ENCODE peak calls at places on chromosomes 1 and 21, in ten cellular contexts. One of them, this sample, is unnamed.

GRCh38 chr1:26035959-26036755 is 9.8 kb downstream of the SLC30A2 start:
- DNase-seq in tibial artery: peak; percentile 85
- DNase-seq in GM20000: peak; percentile 91
- DNase-seq in activated B cell treated with CpG ODN at 0.5 μM for 24 hours: peak; percentile 84
- DNase-seq in fibroblast of mammary gland: peak; percentile 49
- DNase-seq in AG10803: peak; percentile 54
- DNase-seq in fibroblast of lung: peak; percentile 43
- DNase-seq in CD4-positive, alpha-beta T cell: peak; percentile 71
- DNase-seq in brain microvascular endothelial cell: peak; percentile 48
- DNase-seq in WTC11: peak; percentile 86
- DNase-seq in this sample: peak; percentile 18

GRCh38 chr1:232773752-232774151 is 31.5 kb upstream of the MAP10 start:
- DNase-seq in tibial artery: no peak
- DNase-seq in GM20000: no peak
- DNase-seq in activated B cell treated with CpG ODN at 0.5 μM for 24 hours: no peak
- DNase-seq in fibroblast of mammary gland: no peak
- DNase-seq in AG10803: no peak
- DNase-seq in fibroblast of lung: no peak
- DNase-seq in CD4-positive, alpha-beta T cell: no peak
- DNase-seq in brain microvascular endothelial cell: no peak
- DNase-seq in WTC11: no peak
- DNase-seq in this sample: no peak

GRCh38 chr1:66244429-66244828 is 289.5 kb upstream of the SGIP1 start:
- DNase-seq in tibial artery: no peak
- DNase-seq in GM20000: no peak
- DNase-seq in activated B cell treated with CpG ODN at 0.5 μM for 24 hours: no peak
- DNase-seq in fibroblast of mammary gland: peak; percentile 65
- DNase-seq in AG10803: peak; percentile 57
- DNase-seq in fibroblast of lung: peak; percentile 46
- DNase-seq in CD4-positive, alpha-beta T cell: no peak
- DNase-seq in brain microvascular endothelial cell: peak; percentile 17
- DNase-seq in WTC11: no peak
- DNase-seq in this sample: no peak

GRCh38 chr1:194705123-194705522 is 1518.7 kb upstream of the B3GALT2 start:
- DNase-seq in tibial artery: no peak
- DNase-seq in GM20000: peak; percentile 4
- DNase-seq in activated B cell treated with CpG ODN at 0.5 μM for 24 hours: no peak
- DNase-seq in fibroblast of mammary gland: no peak
- DNase-seq in AG10803: no peak
- DNase-seq in fibroblast of lung: peak; percentile 24
- DNase-seq in CD4-positive, alpha-beta T cell: no peak
- DNase-seq in brain microvascular endothelial cell: peak; percentile 22
- DNase-seq in WTC11: no peak
- DNase-seq in this sample: no peak

GRCh38 chr1:19811206-19811851 is 3.8 kb downstream of the RNF186 start:
- DNase-seq in tibial artery: no peak
- DNase-seq in GM20000: peak; percentile 82
- DNase-seq in activated B cell treated with CpG ODN at 0.5 μM for 24 hours: no peak
- DNase-seq in fibroblast of mammary gland: peak; percentile 65
- DNase-seq in AG10803: peak; percentile 53
- DNase-seq in fibroblast of lung: peak; percentile 15
- DNase-seq in CD4-positive, alpha-beta T cell: peak; percentile 16
- DNase-seq in brain microvascular endothelial cell: peak; percentile 11
- DNase-seq in WTC11: peak; percentile 72
- DNase-seq in this sample: no peak

GRCh38 chr1:212070720-212071302 is 35.3 kb downstream of the DTL start:
- DNase-seq in tibial artery: no peak
- DNase-seq in GM20000: peak; percentile 22
- DNase-seq in activated B cell treated with CpG ODN at 0.5 μM for 24 hours: no peak
- DNase-seq in fibroblast of mammary gland: peak; percentile 65
- DNase-seq in AG10803: peak; percentile 70
- DNase-seq in fibroblast of lung: peak; percentile 49
- DNase-seq in CD4-positive, alpha-beta T cell: no peak
- DNase-seq in brain microvascular endothelial cell: peak; percentile 35
- DNase-seq in WTC11: no peak
- DNase-seq in this sample: peak; percentile 36

GRCh38 chr1:208047476-208047934 is 136.6 kb upstream of the CD34 start:
- DNase-seq in tibial artery: peak; percentile 97
- DNase-seq in GM20000: no peak
- DNase-seq in activated B cell treated with CpG ODN at 0.5 μM for 24 hours: no peak
- DNase-seq in fibroblast of mammary gland: peak; percentile 36
- DNase-seq in AG10803: peak; percentile 61
- DNase-seq in fibroblast of lung: peak; percentile 55
- DNase-seq in CD4-positive, alpha-beta T cell: no peak
- DNase-seq in brain microvascular endothelial cell: peak; percentile 10
- DNase-seq in WTC11: no peak
- DNase-seq in this sample: no peak

GRCh38 chr1:212614398-212615091 is 6.0 kb downstream of the ATF3 start:
- DNase-seq in tibial artery: no peak
- DNase-seq in GM20000: peak; percentile 41
- DNase-seq in activated B cell treated with CpG ODN at 0.5 μM for 24 hours: no peak
- DNase-seq in fibroblast of mammary gland: no peak
- DNase-seq in AG10803: peak; percentile 11
- DNase-seq in fibroblast of lung: no peak
- DNase-seq in CD4-positive, alpha-beta T cell: no peak
- DNase-seq in brain microvascular endothelial cell: no peak
- DNase-seq in WTC11: no peak
- DNase-seq in this sample: no peak

GRCh38 chr1:101506541-101507164 is 269.8 kb downstream of the S1PR1 start:
- DNase-seq in tibial artery: no peak
- DNase-seq in GM20000: peak; percentile 46
- DNase-seq in activated B cell treated with CpG ODN at 0.5 μM for 24 hours: no peak
- DNase-seq in fibroblast of mammary gland: peak; percentile 51
- DNase-seq in AG10803: peak; percentile 37
- DNase-seq in fibroblast of lung: peak; percentile 13
- DNase-seq in CD4-positive, alpha-beta T cell: no peak
- DNase-seq in brain microvascular endothelial cell: peak; percentile 56
- DNase-seq in WTC11: peak; percentile 24
- DNase-seq in this sample: peak; percentile 2

GRCh38 chr21:37073417-37074194 is 552 bp downstream of the TTC3 start:
- DNase-seq in tibial artery: peak; percentile 83
- DNase-seq in GM20000: peak; percentile 49
- DNase-seq in activated B cell treated with CpG ODN at 0.5 μM for 24 hours: peak; percentile 79
- DNase-seq in fibroblast of mammary gland: peak; percentile 44
- DNase-seq in AG10803: peak; percentile 45
- DNase-seq in fibroblast of lung: peak; percentile 63
- DNase-seq in CD4-positive, alpha-beta T cell: peak; percentile 51
- DNase-seq in brain microvascular endothelial cell: peak; percentile 35
- DNase-seq in WTC11: no peak
- DNase-seq in this sample: no peak

GRCh38 chr1:230069813-230070212 is 2.8 kb downstream of the GALNT2 start:
- DNase-seq in tibial artery: no peak
- DNase-seq in GM20000: no peak
- DNase-seq in activated B cell treated with CpG ODN at 0.5 μM for 24 hours: no peak
- DNase-seq in fibroblast of mammary gland: no peak
- DNase-seq in AG10803: no peak
- DNase-seq in fibroblast of lung: no peak
- DNase-seq in CD4-positive, alpha-beta T cell: no peak
- DNase-seq in brain microvascular endothelial cell: no peak
- DNase-seq in WTC11: no peak
- DNase-seq in this sample: no peak

GRCh38 chr1:42740756-42741580 is 932 bp upstream of the CLDN19 start:
- DNase-seq in tibial artery: peak; percentile 51
- DNase-seq in GM20000: no peak
- DNase-seq in activated B cell treated with CpG ODN at 0.5 μM for 24 hours: no peak
- DNase-seq in fibroblast of mammary gland: no peak
- DNase-seq in AG10803: no peak
- DNase-seq in fibroblast of lung: no peak
- DNase-seq in CD4-positive, alpha-beta T cell: no peak
- DNase-seq in brain microvascular endothelial cell: no peak
- DNase-seq in WTC11: peak; percentile 57
- DNase-seq in this sample: no peak

GRCh38 chr1:27618341-27619067 is 14.6 kb upstream of the AHDC1 start:
- DNase-seq in tibial artery: no peak
- DNase-seq in GM20000: no peak
- DNase-seq in activated B cell treated with CpG ODN at 0.5 μM for 24 hours: no peak
- DNase-seq in fibroblast of mammary gland: no peak
- DNase-seq in AG10803: no peak
- DNase-seq in fibroblast of lung: no peak
- DNase-seq in CD4-positive, alpha-beta T cell: peak; percentile 43
- DNase-seq in brain microvascular endothelial cell: no peak
- DNase-seq in WTC11: no peak
- DNase-seq in this sample: no peak

GRCh38 chr1:64598100-64598571 is 128.2 kb downstream of the CACHD1 start:
- DNase-seq in tibial artery: no peak
- DNase-seq in GM20000: no peak
- DNase-seq in activated B cell treated with CpG ODN at 0.5 μM for 24 hours: no peak
- DNase-seq in fibroblast of mammary gland: peak; percentile 24
- DNase-seq in AG10803: peak; percentile 86
- DNase-seq in fibroblast of lung: peak; percentile 85
- DNase-seq in CD4-positive, alpha-beta T cell: no peak
- DNase-seq in brain microvascular endothelial cell: peak; percentile 20
- DNase-seq in WTC11: no peak
- DNase-seq in this sample: peak; percentile 5

GRCh38 chr1:6272476-6273270 is 11.8 kb upstream of the GPR153 start:
- DNase-seq in tibial artery: no peak
- DNase-seq in GM20000: no peak
- DNase-seq in activated B cell treated with CpG ODN at 0.5 μM for 24 hours: no peak
- DNase-seq in fibroblast of mammary gland: no peak
- DNase-seq in AG10803: peak; percentile 25
- DNase-seq in fibroblast of lung: peak; percentile 45
- DNase-seq in CD4-positive, alpha-beta T cell: no peak
- DNase-seq in brain microvascular endothelial cell: no peak
- DNase-seq in WTC11: peak; percentile 41
- DNase-seq in this sample: no peak
- TF ChIP-seq CTCF in tibial artery: no peak
- TF ChIP-seq CTCF in GM20000: no peak
- TF ChIP-seq CTCF in activated B cell treated with CpG ODN at 0.5 μM for 24 hours: no peak
- TF ChIP-seq CTCF in fibroblast of mammary gland: peak; percentile 14
- TF ChIP-seq CTCF in AG10803: peak; percentile 21
- TF ChIP-seq CTCF in fibroblast of lung: no peak
- TF ChIP-seq CTCF in CD4-positive, alpha-beta T cell: no peak
- TF ChIP-seq CTCF in brain microvascular endothelial cell: peak; percentile 56
- TF ChIP-seq CTCF in WTC11: no peak
- TF ChIP-seq CTCF in this sample: peak; percentile 21

DNA sequence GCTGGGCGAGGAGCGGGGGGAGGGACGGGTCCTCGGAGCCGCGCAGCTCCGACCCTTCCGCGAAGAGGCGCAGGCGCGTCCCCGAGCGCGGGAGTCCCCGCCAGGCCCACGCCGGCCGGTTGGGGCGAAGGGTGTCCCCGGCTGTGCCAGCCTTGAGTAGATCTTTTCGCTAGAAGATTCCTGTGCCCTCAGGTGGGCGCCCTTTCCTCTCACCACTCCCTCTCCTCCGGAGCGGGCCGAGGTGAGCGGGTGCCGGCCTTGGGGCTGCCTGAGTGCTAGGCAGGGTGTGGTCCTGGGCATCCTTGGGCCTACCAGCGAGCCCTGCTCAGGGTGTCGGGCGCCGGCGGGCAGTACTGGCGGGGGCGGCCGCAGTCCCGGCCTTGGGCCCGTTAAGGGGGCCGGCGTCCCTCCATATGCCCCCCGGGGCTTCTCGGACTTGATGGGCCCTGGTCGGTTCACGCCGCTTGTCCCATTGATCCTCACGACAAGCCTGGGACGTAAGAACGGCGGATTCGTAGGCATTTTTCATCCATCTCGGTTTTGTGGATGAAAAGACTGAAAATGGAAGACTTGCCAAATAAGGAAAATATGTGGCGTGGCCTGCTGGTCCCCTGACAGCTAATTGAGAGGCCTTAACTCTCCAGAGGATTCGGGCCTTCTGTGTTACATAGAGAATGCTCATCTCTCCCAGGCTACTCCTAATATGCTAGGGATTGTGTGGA is 712 bp downstream of the DEGS1 start:
- DNase-seq in tibial artery: peak; percentile 79
- DNase-seq in GM20000: peak; percentile 79
- DNase-seq in activated B cell treated with CpG ODN at 0.5 μM for 24 hours: peak; percentile 75
- DNase-seq in fibroblast of mammary gland: peak; percentile 69
- DNase-seq in AG10803: peak; percentile 83
- DNase-seq in fibroblast of lung: peak; percentile 66
- DNase-seq in CD4-positive, alpha-beta T cell: peak; percentile 28
- DNase-seq in brain microvascular endothelial cell: peak; percentile 43
- DNase-seq in WTC11: peak; percentile 51
- DNase-seq in this sample: no peak
- TF ChIP-seq CTCF in tibial artery: no peak
- TF ChIP-seq CTCF in GM20000: no peak
- TF ChIP-seq CTCF in activated B cell treated with CpG ODN at 0.5 μM for 24 hours: no peak
- TF ChIP-seq CTCF in fibroblast of mammary gland: no peak
- TF ChIP-seq CTCF in AG10803: no peak
- TF ChIP-seq CTCF in fibroblast of lung: no peak
- TF ChIP-seq CTCF in CD4-positive, alpha-beta T cell: no peak
- TF ChIP-seq CTCF in brain microvascular endothelial cell: no peak
- TF ChIP-seq CTCF in WTC11: no peak
- TF ChIP-seq CTCF in this sample: no peak

DNA sequence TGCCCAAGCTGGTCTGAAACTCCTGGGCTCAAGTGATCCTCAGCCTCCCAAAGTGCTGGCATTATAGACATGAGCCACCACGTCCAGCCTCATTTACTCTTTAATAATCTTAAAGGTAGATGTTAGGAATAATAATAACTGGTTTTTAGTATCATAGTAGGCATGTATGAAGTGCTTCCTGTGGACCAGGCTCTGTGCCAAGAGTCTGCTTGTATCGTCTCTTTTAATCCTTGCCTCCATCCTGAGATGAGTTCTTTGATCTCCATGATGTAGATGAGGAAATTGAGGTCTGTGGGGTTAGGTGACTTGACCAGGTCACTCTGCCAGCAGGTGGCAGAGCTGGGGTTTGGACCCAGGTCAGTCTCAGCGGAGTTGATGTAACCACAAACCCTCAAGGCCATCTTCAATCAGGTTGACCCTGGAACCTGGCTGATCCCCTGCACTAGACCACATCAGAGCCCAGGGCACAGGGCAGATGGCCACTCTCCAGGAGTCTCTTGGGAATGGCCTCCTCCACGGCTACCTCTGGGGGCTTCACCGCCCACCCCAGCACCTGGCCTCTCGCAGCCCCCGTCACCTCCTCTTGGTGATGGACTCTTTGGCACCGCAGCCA is 11.3 kb downstream of the EFHD2 start:
- DNase-seq in tibial artery: no peak
- DNase-seq in GM20000: no peak
- DNase-seq in activated B cell treated with CpG ODN at 0.5 μM for 24 hours: no peak
- DNase-seq in fibroblast of mammary gland: no peak
- DNase-seq in AG10803: no peak
- DNase-seq in fibroblast of lung: no peak
- DNase-seq in CD4-positive, alpha-beta T cell: no peak
- DNase-seq in brain microvascular endothelial cell: no peak
- DNase-seq in WTC11: no peak
- DNase-seq in this sample: no peak
- TF ChIP-seq CTCF in tibial artery: no peak
- TF ChIP-seq CTCF in GM20000: no peak
- TF ChIP-seq CTCF in activated B cell treated with CpG ODN at 0.5 μM for 24 hours: no peak
- TF ChIP-seq CTCF in fibroblast of mammary gland: peak; percentile 1
- TF ChIP-seq CTCF in AG10803: no peak
- TF ChIP-seq CTCF in fibroblast of lung: no peak
- TF ChIP-seq CTCF in CD4-positive, alpha-beta T cell: no peak
- TF ChIP-seq CTCF in brain microvascular endothelial cell: peak; percentile 13
- TF ChIP-seq CTCF in WTC11: no peak
- TF ChIP-seq CTCF in this sample: no peak

DNA sequence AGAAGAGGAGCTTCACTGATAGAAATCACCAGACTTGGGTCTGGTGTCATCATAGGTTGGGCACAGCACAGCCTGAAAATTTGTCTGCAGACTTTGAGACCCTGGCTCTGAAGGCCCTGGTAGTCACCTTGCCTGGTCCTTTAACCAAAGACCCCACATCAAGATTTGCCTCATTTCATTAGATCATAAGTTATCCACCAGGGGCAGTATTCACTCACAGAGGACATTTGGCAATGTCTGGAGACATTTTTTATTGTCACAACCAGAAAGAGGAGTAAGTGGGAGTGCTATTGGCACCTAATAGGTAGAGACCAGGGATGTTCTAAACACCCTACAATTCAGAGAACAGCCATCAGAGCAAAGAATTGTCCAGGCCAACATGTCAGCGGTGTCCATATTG is 22.1 kb upstream of the PAX7 start:
- DNase-seq in tibial artery: no peak
- DNase-seq in GM20000: no peak
- DNase-seq in activated B cell treated with CpG ODN at 0.5 μM for 24 hours: no peak
- DNase-seq in fibroblast of mammary gland: no peak
- DNase-seq in AG10803: no peak
- DNase-seq in fibroblast of lung: no peak
- DNase-seq in CD4-positive, alpha-beta T cell: no peak
- DNase-seq in brain microvascular endothelial cell: no peak
- DNase-seq in WTC11: no peak
- DNase-seq in this sample: no peak
- TF ChIP-seq CTCF in tibial artery: no peak
- TF ChIP-seq CTCF in GM20000: no peak
- TF ChIP-seq CTCF in activated B cell treated with CpG ODN at 0.5 μM for 24 hours: no peak
- TF ChIP-seq CTCF in fibroblast of mammary gland: peak; percentile 7
- TF ChIP-seq CTCF in AG10803: no peak
- TF ChIP-seq CTCF in fibroblast of lung: no peak
- TF ChIP-seq CTCF in CD4-positive, alpha-beta T cell: no peak
- TF ChIP-seq CTCF in brain microvascular endothelial cell: no peak
- TF ChIP-seq CTCF in WTC11: no peak
- TF ChIP-seq CTCF in this sample: no peak